ENCODE peak calls at places on chromosome 6, in four cellular contexts. B is adrenal gland; I is CD8-positive, alpha-beta T cell; V is stomach. A is an unnamed sample.

GRCh38 chr6:33627876-33628275 is 6.8 kb downstream of the ITPR3 start:
- DNase-seq in B (no peak), I (no peak), V (no peak), A (no peak)

GRCh38 chr6:26251354-26252081 is 113.5 kb upstream of the BTN3A2 start:
- DNase-seq in B (peak; percentile 46), I (peak; percentile 57), V (peak; percentile 57), A (peak; percentile 95)

GRCh38 chr6:78231002-78231401 is 578.2 kb downstream of the MEI4 start:
- DNase-seq in B (no peak), I (no peak), V (no peak), A (no peak)

GRCh38 chr6:158686791-158687381 is 37.0 kb downstream of the SYTL3 start:
- DNase-seq in B (no peak), I (peak; percentile 34), V (no peak), A (no peak)

GRCh38 chr6:48628316-48628715 is 517.3 kb upstream of the PTCHD4 start:
- DNase-seq in B (no peak), I (no peak), V (no peak), A (peak; percentile 64)

GRCh38 chr6:37351027-37351426 is 2.8 kb upstream of the RNF8 start:
- DNase-seq in B (no peak), I (no peak), V (no peak), A (no peak)

GRCh38 chr6:110398778-110399177 is 16.6 kb downstream of the DDO start:
- DNase-seq in B (no peak), I (no peak), V (no peak), A (peak; percentile 44)

GRCh38 chr6:168619560-168620314 is 178.8 kb downstream of the SMOC2 start:
- DNase-seq in B (no peak), I (no peak), V (no peak), A (no peak)

GRCh38 chr6:105879902-105880547 is 206.1 kb upstream of the PRDM1 start:
- DNase-seq in B (peak; percentile 59), I (no peak), V (no peak), A (no peak)

GRCh38 chr6:89050155-89050554 is 30.4 kb upstream of the PNRC1 start:
- DNase-seq in B (peak; percentile 83), I (no peak), V (no peak), A (peak; percentile 67)

GRCh38 chr6:142167472-142167871 is 20.4 kb downstream of the VTA1 start:
- DNase-seq in B (no peak), I (no peak), V (no peak), A (no peak)

GRCh38 chr6:75246386-75246785 is 2.8 kb upstream of the COX7A2 start:
- DNase-seq in B (no peak), I (no peak), V (no peak), A (no peak)

GRCh38 chr6:17758113-17758512 is 51.4 kb upstream of the NUP153 start:
- DNase-seq in B (no peak), I (no peak), V (no peak), A (no peak)

GRCh38 chr6:159701413-159701999 is 8.5 kb upstream of the SOD2 start:
- DNase-seq in B (peak; percentile 41), I (no peak), V (no peak), A (peak; percentile 85)

GRCh38 chr6:15317934-15318902 is 72.3 kb downstream of the JARID2 start:
- DNase-seq in B (peak; percentile 35), I (no peak), V (no peak), A (peak; percentile 29)

GRCh38 chr6:150560004-150560883 is 39.4 kb upstream of the PLEKHG1 start:
- DNase-seq in B (no peak), I (no peak), V (no peak), A (no peak)

GRCh38 chr6:135675862-135676261 is 175.6 kb upstream of the PDE7B start:
- DNase-seq in B (peak; percentile 9), I (peak; percentile 22), V (no peak), A (peak; percentile 79)

GRCh38 chr6:6557504-6557839 is 31.0 kb upstream of the LY86 start:
- DNase-seq in B (no peak), I (no peak), V (no peak), A (no peak)

GRCh38 chr6:6557871-6558270 is 30.6 kb upstream of the LY86 start:
- DNase-seq in B (no peak), I (no peak), V (no peak), A (no peak)

GRCh38 chr6:6564154-6564553 is 24.4 kb upstream of the LY86 start:
- DNase-seq in B (no peak), I (no peak), V (no peak), A (no peak)

GRCh38 chr6:6559994-6560393 is 28.5 kb upstream of the LY86 start:
- DNase-seq in B (no peak), I (no peak), V (no peak), A (no peak)

GRCh38 chr6:6560909-6561308 is 27.6 kb upstream of the LY86 start:
- DNase-seq in B (no peak), I (no peak), V (no peak), A (no peak)
- TF ChIP-seq CTCF in B (no peak), I (no peak), V (no peak), A (no peak)

GRCh38 chr6:7343546-7344475 is 30.8 kb upstream of the SSR1 start:
- DNase-seq in B (no peak), I (no peak), V (no peak), A (no peak)
- H3K4me3 ChIP-seq in B (no peak overlapping the region), I (no peak overlapping the region), V (no peak overlapping the region), A (no peak overlapping the region)

GRCh38 chr6:55941713-55942112 is 66.3 kb upstream of the BMP5 start:
- DNase-seq in B (no peak), I (no peak), V (no peak), A (peak; percentile 70)
- TF ChIP-seq CTCF in B (no peak), I (no peak), V (no peak), A (peak; percentile 59)

DNA sequence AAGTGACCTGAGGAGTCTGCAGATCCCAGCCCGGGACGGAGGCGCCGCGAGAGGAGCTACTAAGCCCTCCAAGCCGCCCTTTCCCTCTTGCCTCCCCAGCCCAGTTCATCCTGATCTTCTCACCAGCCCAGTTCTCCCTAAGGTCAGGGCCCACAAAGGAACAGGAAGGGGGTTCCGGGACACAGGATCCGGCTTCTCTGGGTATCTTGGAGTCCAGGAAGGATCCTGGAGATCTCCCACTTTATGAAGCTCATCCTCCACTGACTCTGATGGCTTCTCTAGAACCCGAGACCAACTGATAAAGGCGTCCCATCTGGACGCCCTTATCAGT is 36.9 kb upstream of the HLA-C start:
- DNase-seq in B (no peak), I (no peak), V (no peak), A (no peak)
- H3K4me3 ChIP-seq in B (no peak overlapping the region), I (peak overlapping the region; percentile 74), V (peak overlapping the region; percentile 34), A (no peak overlapping the region)

GRCh38 chr6:138518054-138518453 is 18.8 kb upstream of the NHSL1 start:
- DNase-seq in B (no peak), I (no peak), V (no peak), A (no peak)

GRCh38 chr6:138522611-138523010 is 23.3 kb upstream of the NHSL1 start:
- DNase-seq in B (peak; percentile 24), I (no peak), V (no peak), A (peak; percentile 26)

GRCh38 chr6:138521800-138522199 is 22.5 kb upstream of the NHSL1 start:
- DNase-seq in B (peak; percentile 19), I (no peak), V (no peak), A (no peak)

GRCh38 chr6:138517635-138518034 is 18.3 kb upstream of the NHSL1 start:
- DNase-seq in B (peak; percentile 38), I (peak; percentile 62), V (peak; percentile 57), A (peak; percentile 60)

DNA sequence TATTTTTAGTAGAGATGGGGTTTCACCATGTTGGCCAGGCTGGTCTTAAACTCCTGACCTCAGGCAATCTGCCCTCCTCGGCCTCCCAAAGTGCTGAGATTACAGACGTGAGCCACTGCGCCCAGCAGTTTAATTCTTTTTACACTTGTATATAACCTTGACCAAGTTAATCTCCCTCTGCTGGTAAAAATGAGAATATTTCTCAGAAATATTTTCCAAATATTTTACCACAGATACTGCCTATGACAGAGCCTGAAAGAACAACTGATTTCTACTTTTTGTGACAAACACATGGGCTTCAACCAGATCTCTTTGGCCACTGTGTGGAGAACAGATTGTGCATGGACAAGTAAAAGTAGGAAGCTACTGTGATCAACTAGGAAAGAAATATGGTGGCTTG is 21.2 kb upstream of the NHSL1 start:
- DNase-seq in B (peak; percentile 13), I (no peak), V (no peak), A (peak; percentile 52)
- TF ChIP-seq CTCF in B (peak; percentile 60), I (peak; percentile 39), V (no peak), A (peak; percentile 40)

DNA sequence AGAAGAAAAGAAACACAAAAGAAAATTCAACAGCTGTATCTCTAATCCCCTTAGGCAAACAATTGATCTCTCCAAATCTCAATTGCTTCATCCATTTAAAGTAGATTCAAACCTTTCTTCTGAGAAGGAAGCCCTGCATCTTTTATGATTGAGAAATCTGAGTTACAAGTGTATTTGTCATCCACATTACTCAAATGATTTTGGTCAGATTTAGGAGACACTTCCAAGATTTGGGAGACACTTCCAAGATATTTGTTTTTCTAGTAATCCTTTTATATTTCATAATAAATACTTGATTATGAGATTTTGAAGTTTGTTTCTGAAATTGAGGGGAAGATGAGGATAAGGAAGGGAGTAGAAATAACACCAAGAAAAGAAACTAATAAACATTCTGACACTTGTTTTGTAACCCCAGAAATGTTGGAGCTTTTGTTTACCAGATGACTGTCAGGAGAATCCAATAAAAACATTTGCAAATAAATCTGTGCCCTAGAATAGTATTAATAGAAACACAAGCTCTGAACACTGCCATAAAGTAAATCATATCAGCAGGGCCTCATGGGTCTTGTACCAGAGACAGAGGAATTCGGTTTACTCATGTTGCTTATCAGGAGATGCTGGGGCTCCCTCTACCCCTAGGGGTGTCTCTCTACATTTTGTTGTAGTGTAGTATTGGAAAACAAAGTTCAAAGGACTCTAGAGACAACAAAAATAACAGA is 314.3 kb upstream of the NT5E start:
- DNase-seq in B (no peak), I (no peak), V (no peak), A (peak; percentile 31)
- H3K4me3 ChIP-seq in B (no peak overlapping the region), I (no peak overlapping the region), V (no peak overlapping the region), A (no peak overlapping the region)

DNA sequence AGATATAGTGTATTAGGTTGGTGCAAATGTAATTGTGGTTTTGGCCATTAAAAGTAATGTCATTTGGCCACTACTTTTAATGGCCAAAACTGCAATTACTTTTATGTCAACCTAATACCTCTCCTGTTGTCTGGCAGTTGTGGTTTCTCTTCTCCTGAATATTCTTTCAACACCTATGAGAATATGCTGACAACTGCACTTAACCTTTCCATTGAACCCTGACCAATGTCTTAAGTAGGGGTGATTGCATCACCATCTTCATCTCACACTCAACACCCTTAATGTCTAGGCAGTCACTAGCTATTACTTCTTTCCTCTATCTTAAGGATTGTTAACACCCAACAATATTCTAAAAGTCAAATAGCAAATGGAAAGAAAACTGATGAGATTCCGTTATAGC is 200.5 kb upstream of the HSF2 start:
- DNase-seq in B (no peak), I (no peak), V (no peak), A (no peak)
- TF ChIP-seq CTCF in B (no peak), I (no peak), V (no peak), A (no peak)

A was measured in choroid plexus epithelial cell.